ENCODE peak calls at places on chromosome 1, in five cellular contexts. W is endothelial cell of umbilical vein, I is heart right ventricle, X is kidney, O is ovary. T is an unnamed sample.

GRCh38 chr1:110185181-110185580 is 24.9 kb upstream of the KCNC4 start:
- DNase-seq in W (no peak), I (peak), X (no peak), O (no peak), T (no peak)

GRCh38 chr1:1001631-1002300 is 1.9 kb upstream of the HES4 start:
- DNase-seq in W (peak), I (peak), X (peak), O (peak), T (peak)

GRCh38 chr1:157965584-157965983 is 27.9 kb upstream of the KIRREL1 start:
- DNase-seq in W (no peak), I (no peak), X (no peak), O (no peak), T (no peak)

GRCh38 chr1:19651141-19651737 is 7.1 kb downstream of the NBL1 start:
- DNase-seq in W (peak), I (peak), X (peak), O (peak), T (peak)

GRCh38 chr1:19597463-19598309 is 46.4 kb upstream of the NBL1 start:
- DNase-seq in W (peak), I (no peak), X (no peak), O (no peak), T (no peak)

GRCh38 chr1:244041475-244042100 is 9.5 kb upstream of the ZBTB18 start:
- DNase-seq in W (no peak), I (no peak), X (no peak), O (no peak), T (no peak)

GRCh38 chr1:13892671-13893325 is 192.8 kb downstream of the PRDM2 start:
- DNase-seq in W (no peak), I (no peak), X (peak), O (peak), T (peak)

GRCh38 chr1:79549191-79549590 is 542.7 kb upstream of the ADGRL4 start:
- DNase-seq in W (no peak), I (no peak), X (no peak), O (no peak), T (no peak)

GRCh38 chr1:226903819-226904710 is 33.6 kb downstream of the PSEN2 start:
- DNase-seq in W (no peak), I (peak), X (no peak), O (peak), T (peak)

DNA sequence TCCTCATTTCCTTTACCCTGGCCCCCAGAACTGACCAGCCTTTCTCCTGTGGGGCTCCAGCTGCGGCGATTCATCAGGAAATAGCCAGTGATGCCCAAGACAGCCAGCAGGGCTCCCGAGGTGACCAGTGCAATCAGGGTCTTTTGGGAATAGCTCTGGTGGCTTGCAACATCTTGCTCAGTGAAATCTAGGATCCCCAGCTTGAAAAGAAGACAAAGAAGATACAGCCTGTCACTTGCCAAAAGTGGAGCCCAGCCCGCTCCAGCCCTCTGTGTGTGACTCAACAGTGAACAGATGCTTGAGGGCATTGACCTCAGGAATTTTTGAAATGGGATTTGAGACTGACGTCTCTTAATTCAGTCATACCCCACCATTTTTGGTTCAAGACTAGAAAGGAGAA is 22.3 kb downstream of the CD34 start:
- DNase-seq in W (peak), I (no peak), X (no peak), O (no peak), T (no peak)
- H3K27ac ChIP-seq in W (peak), I (peak), X (peak), O (no peak), T (no peak)

GRCh38 chr1:67367370-67368345 is 60.0 kb downstream of the IL12RB2 start:
- DNase-seq in W (peak), I (peak), X (peak), O (peak), T (no peak)
- TF ChIP-seq CTCF in W (no peak), I (no peak), X (no peak), O (no peak), T (no peak)

DNA sequence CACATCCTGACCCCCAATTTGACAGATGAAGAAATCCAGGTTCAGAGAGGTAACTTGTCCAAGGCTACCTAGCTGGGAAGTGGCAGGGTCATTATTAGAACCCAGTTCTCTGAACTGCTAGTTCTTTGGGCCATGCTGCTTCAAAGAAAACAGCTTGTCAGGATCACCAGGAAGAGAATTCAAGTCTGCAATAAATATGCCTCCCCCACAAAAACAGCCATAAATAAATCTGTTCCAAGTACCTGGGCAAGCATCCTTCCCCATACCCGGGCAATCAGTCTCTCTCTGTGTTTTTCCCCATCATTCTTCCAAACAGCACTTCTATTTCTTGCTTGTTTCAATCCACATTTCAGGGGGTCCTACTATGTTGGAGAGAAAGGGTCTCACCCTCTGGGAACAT is 34.1 kb downstream of the SLC9A1 start:
- DNase-seq in W (no peak), I (no peak), X (no peak), O (no peak), T (no peak)
- H3K4me3 ChIP-seq in W (no peak), I (no peak), X (no peak), O (no peak), T (no peak)

GRCh38 chr1:81406292-81406691 is 394.4 kb upstream of the ADGRL2 start:
- DNase-seq in W (no peak), I (no peak), X (no peak), O (no peak), T (no peak)
- H3K27ac ChIP-seq in W (no peak), I (no peak), X (no peak), O (no peak), T (no peak)

GRCh38 chr1:42806593-42806992 is 10.3 kb upstream of the ERMAP start:
- DNase-seq in W (no peak), I (no peak), X (no peak), O (no peak), T (no peak)

GRCh38 chr1:42801832-42802483 is 15.0 kb upstream of the ERMAP start:
- DNase-seq in W (no peak), I (no peak), X (no peak), O (no peak), T (no peak)

GRCh38 chr1:42806171-42806570 is 10.8 kb upstream of the ERMAP start:
- DNase-seq in W (no peak), I (no peak), X (no peak), O (no peak), T (peak)

DNA sequence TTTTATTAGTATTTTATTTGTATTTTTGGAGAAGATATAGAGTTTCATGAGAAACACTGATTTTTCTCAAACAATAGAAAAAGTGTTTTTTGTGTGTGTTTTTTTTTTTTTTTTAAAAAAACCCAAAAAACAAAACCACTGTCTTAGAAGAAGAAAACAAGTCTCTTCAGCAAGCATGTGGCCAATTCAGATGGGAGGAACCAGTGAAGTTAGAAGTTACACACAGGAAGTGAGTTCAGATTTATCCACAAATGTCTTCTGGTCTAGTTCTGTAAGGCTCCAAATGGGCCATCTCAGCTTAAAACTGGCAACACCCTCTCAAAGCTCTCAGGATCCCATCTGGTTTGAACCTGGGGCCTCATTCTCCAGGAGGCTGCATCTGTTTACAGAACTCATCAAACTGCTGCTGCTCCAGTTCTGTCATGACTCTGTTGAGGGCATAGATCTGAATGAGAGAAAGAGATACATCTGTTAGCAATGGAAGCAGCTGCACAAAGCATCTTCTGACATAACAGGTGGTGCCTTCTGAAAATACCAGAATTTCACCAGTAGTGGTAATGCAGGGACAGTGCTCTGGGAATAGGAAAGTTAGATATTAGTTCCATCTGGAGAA is 9.8 kb upstream of the ERMAP start:
- DNase-seq in W (no peak), I (no peak), X (no peak), O (no peak), T (no peak)
- TF ChIP-seq CTCF in W (no peak), I (no peak), X (no peak), O (no peak), T (no peak)

GRCh38 chr1:75134939-75135828 is 996 bp downstream of the LHX8 start:
- DNase-seq in W (peak), I (no peak), X (no peak), O (no peak), T (no peak)
- H3K4me3 ChIP-seq in W (no peak), I (peak), X (peak), O (no peak), T (no peak)

DNA sequence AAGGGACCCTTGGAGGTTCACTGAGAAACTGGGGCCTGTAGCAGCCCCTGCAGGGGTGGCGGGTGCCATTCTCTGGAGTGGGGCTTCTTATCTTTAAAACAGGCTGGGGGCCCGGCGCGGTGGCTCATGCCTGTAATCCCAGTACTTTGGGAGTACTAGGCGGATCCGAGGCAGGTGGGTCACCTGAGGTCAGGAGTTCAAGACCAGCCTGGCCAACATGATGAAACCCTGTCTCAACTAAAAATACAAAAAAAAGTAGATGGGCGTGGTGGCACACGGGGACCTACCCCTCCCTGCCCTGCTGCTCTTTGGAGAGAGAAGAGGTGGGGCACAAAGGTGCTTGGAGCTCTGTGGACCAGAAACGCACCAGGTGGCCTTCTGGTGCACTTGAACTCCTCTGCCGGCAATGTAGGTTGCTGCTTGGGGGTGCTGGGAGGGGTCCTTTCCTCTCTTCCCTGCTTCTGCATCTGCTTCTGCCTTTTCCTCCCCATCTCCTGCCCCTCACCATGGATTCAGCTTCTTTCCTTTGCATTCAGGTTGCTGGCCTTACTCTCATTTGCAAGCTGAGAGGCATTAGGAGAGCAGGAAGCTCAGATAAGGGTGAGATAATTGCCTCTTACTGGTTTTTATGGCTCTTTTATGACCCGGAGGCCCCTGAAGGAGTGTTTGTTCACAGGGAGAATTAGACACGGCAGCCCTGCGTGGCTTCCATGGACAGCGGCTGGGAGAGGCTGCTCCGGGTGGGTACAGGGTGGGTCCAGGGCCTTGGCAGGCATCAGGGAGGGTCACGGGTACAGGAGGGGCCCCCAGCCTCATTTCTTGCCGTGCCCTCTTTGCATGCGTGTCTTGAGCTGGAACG is 57.4 kb downstream of the ARHGEF10L start:
- DNase-seq in W (no peak), I (no peak), X (no peak), O (no peak), T (no peak)
- H3K27ac ChIP-seq in W (no peak), I (no peak), X (peak), O (no peak), T (no peak)

GRCh38 chr1:181010789-181011188 is 11.9 kb downstream of the STX6 start:
- DNase-seq in W (no peak), I (no peak), X (no peak), O (no peak), T (no peak)
- TF ChIP-seq CTCF in W (no peak), I (no peak), X (no peak), O (no peak), T (no peak)

GRCh38 chr1:21295059-21295401 is 4.8 kb upstream of the ECE1 start:
- DNase-seq in W (peak), I (no peak), X (no peak), O (no peak), T (no peak)

GRCh38 chr1:21292991-21293536 is 2.8 kb upstream of the ECE1 start:
- DNase-seq in W (no peak), I (no peak), X (no peak), O (no peak), T (no peak)

GRCh38 chr1:21292503-21292990 is 2.3 kb upstream of the ECE1 start:
- DNase-seq in W (no peak), I (no peak), X (no peak), O (no peak), T (no peak)

GRCh38 chr1:21294266-21295058 is 4.2 kb upstream of the ECE1 start:
- DNase-seq in W (no peak), I (no peak), X (no peak), O (no peak), T (no peak)

DNA sequence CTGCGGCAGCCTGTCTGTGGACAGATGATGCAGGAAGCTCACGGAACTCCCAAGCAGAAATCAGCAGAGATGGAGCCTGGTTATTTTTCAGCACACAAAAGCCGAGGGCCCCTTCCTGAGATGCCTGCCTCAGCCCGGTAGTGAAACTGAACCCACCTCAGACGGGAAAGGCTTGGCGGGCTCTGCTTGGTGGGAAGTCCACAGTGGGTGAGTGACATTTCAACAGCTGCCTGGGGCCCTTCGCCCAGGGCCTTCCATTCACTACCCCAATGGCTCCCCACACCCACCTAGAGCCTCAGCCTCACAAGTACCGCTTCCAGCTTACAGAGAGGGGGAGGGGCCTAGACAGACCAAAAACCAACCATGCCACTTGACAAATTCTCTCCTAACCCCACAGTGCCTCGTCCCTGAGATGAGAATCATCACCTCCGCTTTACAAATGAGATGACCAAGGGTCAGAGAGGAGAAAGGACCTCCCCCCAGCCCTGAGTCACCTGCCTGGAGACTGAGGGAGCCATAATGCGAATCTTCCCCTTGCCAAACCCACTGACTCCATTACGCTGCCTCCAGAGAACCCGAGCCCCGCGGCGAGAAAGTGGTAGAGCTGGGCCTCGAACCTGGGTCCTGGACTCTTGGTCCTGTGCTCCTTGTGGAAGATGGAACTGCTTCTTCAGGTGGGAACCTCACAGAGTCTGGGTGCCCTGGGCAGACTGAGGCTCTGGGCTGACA is 3.4 kb upstream of the ECE1 start:
- DNase-seq in W (no peak), I (no peak), X (no peak), O (no peak), T (no peak)
- H3K4me3 ChIP-seq in W (no peak), I (no peak), X (no peak), O (no peak), T (no peak)